ENCODE peak calls at places on chromosomes 7 and 10, in eight cellular contexts. G, S, Y, R, X, M, L and A are unnamed samples.

GRCh38 chr10:102408728-102409603 is 9.6 kb downstream of the PSD start:
- DNase-seq in G (no peak), S (no peak), Y (no peak), R (no peak), X (peak), M (no peak), L (peak), A (no peak)

GRCh38 chr7:100247152-100247757 is 27.5 kb downstream of the PVRIG start:
- DNase-seq in G (peak), S (no peak), Y (no peak), R (peak), X (no peak), M (no peak), L (peak), A (peak)

GRCh38 chr10:72242675-72243074 is 26.6 kb upstream of the ASCC1 start:
- DNase-seq in G (no peak), S (peak), Y (no peak), R (peak), X (peak), M (no peak), L (no peak), A (peak)

GRCh38 chr10:114607358-114607998 is 50.6 kb downstream of the ABLIM1 start:
- DNase-seq in G (no peak), S (no peak), Y (no peak), R (peak), X (no peak), M (no peak), L (peak), A (peak)

GRCh38 chr7:115558186-115558585 is 472.4 kb downstream of the TFEC start:
- DNase-seq in G (no peak), S (no peak), Y (no peak), R (peak), X (no peak), M (no peak), L (peak), A (peak)

GRCh38 chr7:149742075-149742701 is 31.2 kb downstream of the ZNF467 start:
- DNase-seq in G (peak), S (peak), Y (no peak), R (peak), X (peak), M (peak), L (peak), A (peak)

GRCh38 chr7:82319674-82320118 is 123.9 kb downstream of the CACNA2D1 start:
- DNase-seq in G (peak), S (peak), Y (no peak), R (peak), X (peak), M (no peak), L (peak), A (peak)

GRCh38 chr10:99730026-99730425 is 1.9 kb downstream of the COX15 start:
- DNase-seq in G (no peak), S (no peak), Y (no peak), R (peak), X (no peak), M (no peak), L (peak), A (no peak)

GRCh38 chr7:108589874-108590273 is 20.2 kb downstream of the DNAJB9 start:
- DNase-seq in G (no peak), S (no peak), Y (no peak), R (no peak), X (no peak), M (no peak), L (no peak), A (no peak)

GRCh38 chr10:95217476-95217875 is 23.4 kb downstream of the ACSM6 start:
- DNase-seq in G (no peak), S (no peak), Y (no peak), R (peak), X (no peak), M (no peak), L (peak), A (peak)

GRCh38 chr10:62048919-62049636 is 147.6 kb downstream of the ARID5B start:
- DNase-seq in G (peak), S (peak), Y (peak), R (peak), X (peak), M (peak), L (peak), A (peak)

GRCh38 chr7:31019509-31019908 is 32.6 kb upstream of the ADCYAP1R1 start:
- DNase-seq in G (no peak), S (no peak), Y (no peak), R (no peak), X (no peak), M (no peak), L (no peak), A (no peak)

GRCh38 chr7:118245267-118246040 is 20.9 kb downstream of the ANKRD7 start:
- DNase-seq in G (no peak), S (no peak), Y (no peak), R (no peak), X (no peak), M (peak), L (no peak), A (no peak)

GRCh38 chr7:146146866-146147265 is 30.3 kb downstream of the CNTNAP2 start:
- DNase-seq in G (no peak), S (no peak), Y (no peak), R (peak), X (no peak), M (no peak), L (no peak), A (peak)

GRCh38 chr7:18663321-18663720 is 167.8 kb downstream of the HDAC9 start:
- DNase-seq in G (no peak), S (no peak), Y (no peak), R (no peak), X (no peak), M (no peak), L (no peak), A (no peak)

GRCh38 chr10:97331304-97331703 is 3.2 kb downstream of the FRAT2 start:
- DNase-seq in G (no peak), S (no peak), Y (no peak), R (no peak), X (no peak), M (no peak), L (no peak), A (no peak)
- H3K4me3 ChIP-seq in G (no peak), S (peak), Y (peak), R (no peak), X (no peak), M (no peak), L (no peak), A (no peak)

GRCh38 chr10:104505521-104506041 is 135.5 kb upstream of the SORCS3 start:
- DNase-seq in G (no peak), S (no peak), Y (no peak), R (no peak), X (no peak), M (no peak), L (no peak), A (no peak)
- TF ChIP-seq CTCF in G (no peak), S (no peak), Y (no peak), R (no peak), X (no peak), M (no peak), L (no peak), A (no peak)

DNA sequence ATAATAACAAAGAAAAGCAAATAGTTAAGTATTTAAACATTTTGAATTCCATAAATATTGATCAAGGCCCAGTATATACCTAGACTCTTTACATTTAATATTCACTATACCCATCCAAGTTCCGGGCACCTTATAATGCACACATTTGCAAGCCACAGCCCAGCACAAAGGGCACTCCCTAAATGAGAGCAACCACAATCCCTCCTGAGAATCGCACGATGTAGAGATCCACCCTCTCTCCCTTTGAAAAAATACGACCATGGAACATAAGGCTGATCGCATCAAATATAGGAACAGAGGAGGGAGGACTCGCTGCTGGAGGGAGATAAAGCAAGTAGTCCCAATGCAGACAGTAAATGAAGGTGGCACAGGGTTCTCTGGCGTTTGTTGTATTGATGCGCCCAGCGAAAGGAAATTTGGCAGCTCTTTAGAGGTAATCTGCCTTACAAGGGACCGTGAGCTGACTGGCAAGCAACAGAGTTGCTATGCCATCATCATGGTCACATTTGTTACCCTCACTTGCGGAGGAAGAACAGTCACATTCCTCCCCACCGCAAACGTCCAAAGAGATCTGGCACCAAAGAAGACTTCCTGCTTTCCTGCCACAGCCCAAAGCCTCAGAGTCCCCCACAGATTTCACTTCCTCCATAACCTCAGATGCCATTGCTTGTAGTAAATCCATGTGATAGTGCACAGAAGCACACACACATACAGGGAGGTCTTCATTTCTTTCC is 16.1 kb upstream of the TAS2R40 start:
- DNase-seq in G (no peak), S (peak), Y (no peak), R (no peak), X (peak), M (peak), L (no peak), A (no peak)
- H3K4me3 ChIP-seq in G (no peak), S (no peak), Y (no peak), R (no peak), X (no peak), M (no peak), L (no peak), A (no peak)

DNA sequence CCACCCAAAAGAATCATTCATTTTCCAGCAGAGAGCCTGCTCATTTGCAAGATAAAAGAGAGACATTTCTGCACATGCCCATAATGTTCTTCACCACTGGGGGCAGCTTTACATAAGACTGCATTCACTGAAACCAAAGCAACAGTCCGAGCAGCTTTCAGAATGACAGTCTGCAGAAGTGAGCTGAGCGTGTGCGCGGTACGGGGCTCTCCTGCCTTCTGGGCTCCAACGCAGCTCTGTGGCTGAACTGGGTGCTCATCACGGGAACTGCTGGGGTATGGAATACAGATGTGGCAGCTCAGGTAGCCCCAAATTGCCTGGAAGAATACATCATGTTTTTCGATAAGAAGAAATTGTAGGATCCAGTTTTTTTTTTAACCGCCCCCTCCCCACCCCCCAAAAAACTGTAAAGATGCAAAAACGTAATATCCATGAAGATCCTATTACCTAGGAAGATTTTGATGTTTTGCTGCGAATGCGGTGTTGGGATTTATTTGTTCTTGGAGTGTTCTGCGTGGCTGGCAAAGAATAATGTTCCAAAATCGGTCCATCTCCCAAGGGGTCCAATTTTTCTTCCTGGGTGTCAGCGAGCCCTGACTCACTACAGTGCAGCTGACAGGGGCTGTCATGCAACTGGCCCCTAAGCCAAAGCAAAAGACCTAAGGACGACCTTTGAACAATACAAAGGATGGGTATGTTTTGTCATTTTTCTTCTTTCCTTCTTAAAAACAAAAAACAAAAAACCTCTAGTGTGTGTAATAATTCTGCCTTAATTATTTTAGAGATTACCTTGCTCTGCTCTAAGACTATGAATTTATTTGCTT is at the start of gene LRRTM3:
- DNase-seq in G (peak), S (peak), Y (no peak), R (peak), X (peak), M (peak), L (peak), A (peak)
- TF ChIP-seq CTCF in G (peak), S (peak), Y (peak), R (peak), X (peak), M (peak), L (peak), A (peak)